ENCODE peak calls at places on chromosomes 13 and 19, in four cellular contexts. A, V, F and P are unnamed samples.

GRCh38 chr19:42284066-42284501 is 15.0 kb downstream of the CIC start:
- DNase-seq in A (peak; percentile 80), F (peak; percentile 79), V (no peak), P (peak; percentile 84)

GRCh38 chr13:113441661-113442060 is 11.6 kb downstream of the ADPRHL1 start:
- DNase-seq in F (no peak), A (no peak), V (no peak), P (no peak)

GRCh38 chr13:26168276-26168814 is 53.8 kb downstream of the RNF6 start:
- DNase-seq in F (no peak), A (no peak), V (no peak), P (no peak)

GRCh38 chr13:37382156-37382555 is 216.4 kb downstream of the POSTN start:
- DNase-seq in V (no peak), F (no peak), A (no peak), P (no peak)

GRCh38 chr13:73657821-73658540 is 476.2 kb downstream of the KLF12 start:
- DNase-seq in A (no peak), F (no peak), V (no peak), P (peak; percentile 71)

GRCh38 chr13:20411638-20412342 is 113.9 kb downstream of the CRYL1 start:
- DNase-seq in A (no peak), V (no peak), F (no peak), P (no peak)

GRCh38 chr13:100836696-100837095 is 162.1 kb upstream of the TMTC4 start:
- DNase-seq in F (no peak), A (no peak), V (no peak), P (no peak)

GRCh38 chr19:41205995-41206394 is 13.0 kb downstream of the CYP2S1 start:
- DNase-seq in A (no peak), F (no peak), V (no peak), P (no peak)

GRCh38 chr19:611506-611869 is 21.8 kb downstream of the HCN2 start:
- DNase-seq in F (peak; percentile 25), V (peak; percentile 96), A (no peak), P (no peak)

GRCh38 chr13:106311004-106311403 is 224.5 kb downstream of the EFNB2 start:
- DNase-seq in A (no peak), V (no peak), F (no peak), P (no peak)

GRCh38 chr19:41646589-41647204 is 19.8 kb upstream of the CEACAM4 start:
- DNase-seq in A (peak; percentile 4), F (peak; percentile 47), V (no peak), P (no peak)

GRCh38 chr19:39150807-39151206 is 25.2 kb downstream of the PAK4 start:
- DNase-seq in A (no peak), V (no peak), F (no peak), P (no peak)

GRCh38 chr13:96822900-96823299 is 171.4 kb downstream of the OXGR1 start:
- DNase-seq in A (peak; percentile 22), V (no peak), F (no peak), P (no peak)